ENCODE peak calls at places on chromosomes 11 and 22, in seven cellular contexts. F is adipocyte, B is heart right ventricle, E is thyroid gland, N is ovary, A is thoracic aorta, D is GM23338. R is an unnamed sample.

GRCh38 chr11:87719311-87720073 is 455.8 kb downstream of the RAB38 start:
- DNase-seq in F (peak; percentile 45), B (no peak), E (no peak), N (no peak), A (no peak), D (no peak), R (no peak)

GRCh38 chr11:14812776-14813175 is 79.3 kb downstream of the CYP2R1 start:
- DNase-seq in F (no peak), B (no peak), E (no peak), N (no peak), A (no peak), D (peak; percentile 53), R (peak; percentile 64)

GRCh38 chr22:31022516-31022915 is 53.5 kb downstream of the TUG1 start:
- DNase-seq in F (no peak), B (no peak), E (no peak), N (no peak), A (no peak), D (no peak), R (no peak)

GRCh38 chr11:75786101-75786736 is 17.6 kb downstream of the DGAT2 start:
- DNase-seq in F (no peak), B (no peak), E (no peak), N (no peak), A (no peak), D (no peak), R (no peak)

GRCh38 chr11:71566081-71566620 is 788 bp downstream of the KRTAP5-10 start:
- DNase-seq in F (no peak), B (no peak), E (no peak), N (no peak), A (no peak), D (no peak), R (no peak)

GRCh38 chr11:62614275-62614674 is 1.2 kb downstream of the ROM1 start:
- DNase-seq in F (no peak), B (no peak), E (no peak), N (no peak), A (no peak), D (no peak), R (no peak)

GRCh38 chr11:117456027-117456720 is 128.5 kb downstream of the CEP164 start:
- DNase-seq in F (no peak), B (no peak), E (no peak), N (no peak), A (no peak), D (no peak), R (no peak)

GRCh38 chr11:14012836-14013235 is 50.3 kb downstream of the SPON1 start:
- DNase-seq in F (peak; percentile 34), B (no peak), E (no peak), N (no peak), A (no peak), D (no peak), R (no peak)

GRCh38 chr11:107427569-107428180 is 29.9 kb downstream of the CWF19L2 start:
- DNase-seq in F (no peak), B (no peak), E (no peak), N (no peak), A (no peak), D (no peak), R (no peak)

GRCh38 chr22:46849101-46849500 is 86.7 kb downstream of the TBC1D22A start:
- DNase-seq in F (no peak), B (no peak), E (no peak), N (no peak), A (no peak), D (no peak), R (no peak)

GRCh38 chr11:108035690-108036089 is 27.0 kb downstream of the CUL5 start:
- DNase-seq in F (no peak), B (no peak), E (no peak), N (no peak), A (no peak), D (peak; percentile 26), R (no peak)

GRCh38 chr11:73226297-73227006 is 8.4 kb downstream of the P2RY2 start:
- DNase-seq in F (no peak), B (no peak), E (peak; percentile 1), N (no peak), A (no peak), D (no peak), R (no peak)

GRCh38 chr11:75141166-75141565 is 9.7 kb upstream of the SLCO2B1 start:
- DNase-seq in F (no peak), B (no peak), E (no peak), N (no peak), A (no peak), D (no peak), R (no peak)

GRCh38 chr22:46071451-46072029 is 78.8 kb upstream of the PPARA start:
- DNase-seq in F (peak; percentile 96), B (peak; percentile 97), E (peak; percentile 88), N (peak; percentile 97), A (peak; percentile 72), D (peak; percentile 59), R (peak; percentile 96)

GRCh38 chr11:45997599-45997998 is 75.1 kb downstream of the LARGE2 start:
- DNase-seq in F (no peak), B (no peak), E (no peak), N (no peak), A (no peak), D (no peak), R (no peak)

GRCh38 chr11:45995342-45995734 is 72.9 kb downstream of the LARGE2 start:
- DNase-seq in F (no peak), B (no peak), E (no peak), N (no peak), A (no peak), D (no peak), R (no peak)

GRCh38 chr11:45994421-45995341 is 72.2 kb downstream of the LARGE2 start:
- DNase-seq in F (peak; percentile 56), B (no peak), E (no peak), N (no peak), A (no peak), D (peak; percentile 83), R (no peak)

GRCh38 chr11:45988922-45989321 is 66.5 kb downstream of the LARGE2 start:
- DNase-seq in F (no peak), B (no peak), E (no peak), N (no peak), A (no peak), D (no peak), R (no peak)

GRCh38 chr11:45993438-45994064 is 71.1 kb downstream of the LARGE2 start:
- DNase-seq in F (peak; percentile 74), B (peak; percentile 37), E (peak; percentile 16), N (peak; percentile 66), A (no peak), D (peak; percentile 18), R (no peak)
- H3K4me3 ChIP-seq in F (peak overlapping the region; percentile 17), B (no peak overlapping the region), E (no peak overlapping the region), N (no peak overlapping the region), A (peak overlapping the region; percentile 5), D (no peak overlapping the region), R (no peak overlapping the region)

GRCh38 chr22:19176175-19176630 is 2.3 kb downstream of the SLC25A1 start:
- DNase-seq in F (peak; percentile 4), B (no peak), E (no peak), N (no peak), A (no peak), D (peak; percentile 60), R (no peak)
- H3K4me1 ChIP-seq in F (peaks cover 59% of the 10 kb centered on the region), B (peaks cover 44% of the 10 kb centered on the region), E (peaks cover 60% of the 10 kb centered on the region), N (peaks cover 7% of the 10 kb centered on the region), A (peaks cover 52% of the 10 kb centered on the region), D (peaks cover 40% of the 10 kb centered on the region), R (peaks cover 14% of the 10 kb centered on the region)

GRCh38 chr11:120858740-120859139 is 165.2 kb upstream of the TBCEL start:
- DNase-seq in F (no peak), B (no peak), E (no peak), N (no peak), A (no peak), D (peak; percentile 47), R (no peak)
- H3K27me3 ChIP-seq in F (peaks cover 26% of the 10 kb centered on the region), B (peaks cover 7% of the 10 kb centered on the region), E (no peaks in the 10 kb centered on the region), N (no peaks in the 10 kb centered on the region), A (no peaks in the 10 kb centered on the region), D (no peaks in the 10 kb centered on the region), R (no peaks in the 10 kb centered on the region)

GRCh38 chr11:78045851-78046485 is 17.7 kb upstream of the THRSP start:
- DNase-seq in F (peak; percentile 86), B (peak; percentile 78), E (peak; percentile 86), N (peak; percentile 87), A (no peak), D (peak; percentile 74), R (peak; percentile 79)
- H3K4me3 ChIP-seq in F (peak overlapping the region; percentile 82), B (peak overlapping the region; percentile 56), E (no peak overlapping the region), N (peak overlapping the region; percentile 38), A (peak overlapping the region; percentile 77), D (peak overlapping the region; percentile 57), R (peak overlapping the region; percentile 54)

DNA sequence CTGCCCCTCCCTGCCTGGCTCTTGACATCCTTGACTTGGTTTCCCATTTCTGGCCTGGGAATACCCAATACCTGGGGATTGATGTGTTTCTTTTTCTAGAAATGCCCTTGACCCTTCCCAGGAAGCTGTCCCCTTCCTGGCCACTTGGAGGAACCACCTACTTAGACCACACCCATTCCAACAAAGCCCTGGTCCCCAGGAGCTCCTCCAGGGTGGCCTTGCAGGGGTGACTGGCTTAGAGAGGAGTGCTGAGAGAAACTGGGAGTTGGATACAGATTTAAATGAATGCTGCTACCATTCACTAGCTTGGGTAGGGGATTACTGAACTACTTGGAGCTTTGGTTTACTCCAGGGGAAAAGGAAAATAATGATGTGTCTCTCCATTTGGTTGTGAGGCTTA is 22.1 kb downstream of the PANX1 start:
- DNase-seq in F (no peak), B (no peak), E (no peak), N (no peak), A (no peak), D (no peak), R (no peak)
- H3K4me1 ChIP-seq in F (peaks cover 82% of the 10 kb centered on the region), B (peaks cover 76% of the 10 kb centered on the region), E (peaks cover 43% of the 10 kb centered on the region), N (peaks cover 10% of the 10 kb centered on the region), A (peaks cover 68% of the 10 kb centered on the region), D (peaks cover 59% of the 10 kb centered on the region), R (peaks cover 4% of the 10 kb centered on the region)

GRCh38 chr11:58675344-58676155 is 53.1 kb downstream of the CNTF start:
- DNase-seq in F (peak; percentile 83), B (peak; percentile 62), E (peak; percentile 79), N (peak; percentile 73), A (peak; percentile 5), D (peak; percentile 81), R (peak; percentile 72)

GRCh38 chr11:58671946-58672345 is 49.5 kb downstream of the CNTF start:
- DNase-seq in F (no peak), B (no peak), E (no peak), N (no peak), A (no peak), D (no peak), R (no peak)

GRCh38 chr11:58676563-58677135 is 54.2 kb downstream of the CNTF start:
- DNase-seq in F (no peak), B (no peak), E (no peak), N (no peak), A (no peak), D (no peak), R (no peak)

DNA sequence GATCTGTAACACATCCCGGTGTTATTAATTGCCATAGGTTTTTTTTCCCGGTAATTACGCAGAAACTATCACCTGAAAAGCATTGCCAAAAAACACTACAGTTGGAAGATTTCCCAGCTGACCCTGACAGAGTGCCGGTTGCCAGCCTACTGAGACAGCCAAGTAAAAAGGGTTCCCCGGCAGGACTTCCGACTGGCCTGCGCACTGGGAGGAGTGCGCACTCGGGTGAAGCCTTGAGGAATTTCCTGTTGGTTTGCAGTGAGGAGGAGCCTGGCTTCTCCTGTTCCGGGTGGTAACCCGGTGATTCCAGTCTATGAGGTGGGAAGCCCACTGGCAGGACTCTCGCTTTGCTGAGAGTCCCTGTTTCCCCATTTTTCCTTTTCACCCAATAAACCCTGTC is 52.1 kb downstream of the CNTF start:
- DNase-seq in F (no peak), B (no peak), E (no peak), N (no peak), A (no peak), D (no peak), R (no peak)
- H3K27me3 ChIP-seq in F (no peaks in the 10 kb centered on the region), B (peaks cover 5% of the 10 kb centered on the region), E (no peaks in the 10 kb centered on the region), N (no peaks in the 10 kb centered on the region), A (no peaks in the 10 kb centered on the region), D (no peaks in the 10 kb centered on the region), R (peaks cover 11% of the 10 kb centered on the region)

GRCh38 chr11:30015725-30016449 is 943 bp downstream of the KCNA4 start:
- DNase-seq in F (no peak), B (no peak), E (no peak), N (no peak), A (no peak), D (peak; percentile 51), R (no peak)
- H3K4me3 ChIP-seq in F (no peak overlapping the region), B (peak overlapping the region; percentile 44), E (no peak overlapping the region), N (no peak overlapping the region), A (peak overlapping the region; percentile 47), D (peak overlapping the region; percentile 62), R (no peak overlapping the region)

R was measured in SJCRH30.